ENCODE peak calls at places on chromosome 16, in nine cellular contexts. D is esophagus muscularis mucosa; S is activated T-cell treated with anti-CD3 and anti-CD28 coated beads, Interleukin-2, amount 50 U/mL, for 72 hours; G is astrocyte of the spinal cord; M is AG08395; R is NCI-H510A treated with DMSO at 0.1 percent for 48 hours; I is T-helper 17 cell; J is activated gamma-delta T cell treated with anti-CD3 and anti-CD28 coated beads, Interleukin-2, amount 50 U/mL, for 16 hours; C is NCI-H1694. A is an unnamed sample.

GRCh38 chr16:81625544-81626152 is 153.4 kb upstream of the PLCG2 start:
- DNase-seq in D (no peak), S (peak), G (peak), M (peak), R (no peak), I (no peak), J (no peak), C (no peak), A (peak)

GRCh38 chr16:81873843-81874752 is 95.0 kb downstream of the PLCG2 start:
- DNase-seq in D (no peak), S (peak), G (peak), M (peak), R (peak), I (no peak), J (peak), C (peak), A (no peak)

GRCh38 chr16:12902511-12903324 is 1.3 kb downstream of the SHISA9 start:
- DNase-seq in D (no peak), S (no peak), G (no peak), M (no peak), R (no peak), I (no peak), J (no peak), C (no peak), A (no peak)

GRCh38 chr16:84478172-84478948 is 26.1 kb downstream of the MEAK7 start:
- DNase-seq in D (no peak), S (no peak), G (peak), M (peak), R (no peak), I (no peak), J (no peak), C (no peak), A (no peak)

GRCh38 chr16:28163699-28164584 is 47.8 kb downstream of the XPO6 start:
- DNase-seq in D (no peak), S (peak), G (peak), M (peak), R (no peak), I (no peak), J (no peak), C (no peak), A (no peak)

GRCh38 chr16:57146735-57147134 is 39.1 kb downstream of the PSME3IP1 start:
- DNase-seq in D (no peak), S (no peak), G (no peak), M (no peak), R (no peak), I (no peak), J (no peak), C (no peak), A (no peak)

GRCh38 chr16:1142911-1143310 is 10.0 kb upstream of the CACNA1H start:
- DNase-seq in D (no peak), S (no peak), G (no peak), M (no peak), R (no peak), I (no peak), J (no peak), C (no peak), A (no peak)

GRCh38 chr16:16073884-16074781 is 124.7 kb downstream of the ABCC1 start:
- DNase-seq in D (no peak), S (no peak), G (peak), M (peak), R (no peak), I (no peak), J (no peak), C (no peak), A (no peak)

GRCh38 chr16:72400257-72401078 is 228.5 kb upstream of the PMFBP1 start:
- DNase-seq in D (no peak), S (peak), G (peak), M (peak), R (peak), I (no peak), J (peak), C (peak), A (peak)

GRCh38 chr16:21263640-21264211 is 14.4 kb downstream of the CRYM start:
- DNase-seq in D (no peak), S (no peak), G (peak), M (peak), R (peak), I (no peak), J (no peak), C (no peak), A (no peak)